ENCODE peak calls at places on chromosomes 6 and 20, in six cellular contexts. One of them, this sample, is unnamed.

GRCh38 chr6:40410792-40411191 is 176.4 kb downstream of the LRFN2 start:
- DNase-seq in effector memory CD4-positive, alpha-beta T cell: no peak
- DNase-seq in GM23248: no peak
- DNase-seq in stimulated activated CD4-positive, alpha-beta T cell treated with anti-CD3 and anti-CD28 coated beads, Interleukin-4, amount 100 ng/mL, for 4 hours: no peak
- DNase-seq in EL: no peak
- DNase-seq in glutamatergic neuron: peak; percentile 62
- DNase-seq in this sample: no peak

GRCh38 chr6:90411292-90411781 is 114.7 kb upstream of the BACH2 start:
- DNase-seq in effector memory CD4-positive, alpha-beta T cell: peak; percentile 67
- DNase-seq in GM23248: no peak
- DNase-seq in stimulated activated CD4-positive, alpha-beta T cell treated with anti-CD3 and anti-CD28 coated beads, Interleukin-4, amount 100 ng/mL, for 4 hours: peak; percentile 40
- DNase-seq in EL: no peak
- DNase-seq in glutamatergic neuron: no peak
- DNase-seq in this sample: no peak

GRCh38 chr6:140321891-140322290 is 947.4 kb upstream of the CITED2 start:
- DNase-seq in effector memory CD4-positive, alpha-beta T cell: no peak
- DNase-seq in GM23248: no peak
- DNase-seq in stimulated activated CD4-positive, alpha-beta T cell treated with anti-CD3 and anti-CD28 coated beads, Interleukin-4, amount 100 ng/mL, for 4 hours: no peak
- DNase-seq in EL: no peak
- DNase-seq in glutamatergic neuron: no peak
- DNase-seq in this sample: peak; percentile 4

GRCh38 chr20:4151991-4152695 is 136.8 kb upstream of the RNF24 start:
- DNase-seq in effector memory CD4-positive, alpha-beta T cell: no peak
- DNase-seq in GM23248: peak; percentile 53
- DNase-seq in stimulated activated CD4-positive, alpha-beta T cell treated with anti-CD3 and anti-CD28 coated beads, Interleukin-4, amount 100 ng/mL, for 4 hours: no peak
- DNase-seq in EL: peak; percentile 75
- DNase-seq in glutamatergic neuron: no peak
- DNase-seq in this sample: no peak

GRCh38 chr6:156379946-156380707 is 397.1 kb upstream of the ARID1B start:
- DNase-seq in effector memory CD4-positive, alpha-beta T cell: no peak
- DNase-seq in GM23248: peak; percentile 38
- DNase-seq in stimulated activated CD4-positive, alpha-beta T cell treated with anti-CD3 and anti-CD28 coated beads, Interleukin-4, amount 100 ng/mL, for 4 hours: no peak
- DNase-seq in EL: peak; percentile 69
- DNase-seq in glutamatergic neuron: no peak
- DNase-seq in this sample: no peak

GRCh38 chr6:45946352-45946751 is 69.3 kb downstream of the CLIC5 start:
- DNase-seq in effector memory CD4-positive, alpha-beta T cell: no peak
- DNase-seq in GM23248: peak; percentile 95
- DNase-seq in stimulated activated CD4-positive, alpha-beta T cell treated with anti-CD3 and anti-CD28 coated beads, Interleukin-4, amount 100 ng/mL, for 4 hours: no peak
- DNase-seq in EL: peak; percentile 66
- DNase-seq in glutamatergic neuron: no peak
- DNase-seq in this sample: peak; percentile 62

GRCh38 chr20:21505810-21506530 is 7.9 kb downstream of the NKX2-2 start:
- DNase-seq in effector memory CD4-positive, alpha-beta T cell: peak; percentile 30
- DNase-seq in GM23248: peak; percentile 69
- DNase-seq in stimulated activated CD4-positive, alpha-beta T cell treated with anti-CD3 and anti-CD28 coated beads, Interleukin-4, amount 100 ng/mL, for 4 hours: peak; percentile 76
- DNase-seq in EL: peak; percentile 37
- DNase-seq in glutamatergic neuron: peak; percentile 85
- DNase-seq in this sample: peak; percentile 66

GRCh38 chr20:34581341-34582189 is 23.0 kb downstream of the MAP1LC3A start:
- DNase-seq in effector memory CD4-positive, alpha-beta T cell: no peak
- DNase-seq in GM23248: peak; percentile 83
- DNase-seq in stimulated activated CD4-positive, alpha-beta T cell treated with anti-CD3 and anti-CD28 coated beads, Interleukin-4, amount 100 ng/mL, for 4 hours: no peak
- DNase-seq in EL: peak; percentile 77
- DNase-seq in glutamatergic neuron: no peak
- DNase-seq in this sample: no peak

GRCh38 chr20:59032713-59033059 is 551 bp upstream of the ATP5F1E start:
- DNase-seq in effector memory CD4-positive, alpha-beta T cell: no peak
- DNase-seq in GM23248: peak; percentile 76
- DNase-seq in stimulated activated CD4-positive, alpha-beta T cell treated with anti-CD3 and anti-CD28 coated beads, Interleukin-4, amount 100 ng/mL, for 4 hours: no peak
- DNase-seq in EL: no peak
- DNase-seq in glutamatergic neuron: peak; percentile 45
- DNase-seq in this sample: peak; percentile 66

GRCh38 chr6:47256981-47257730 is 52.5 kb downstream of the TNFRSF21 start:
- DNase-seq in effector memory CD4-positive, alpha-beta T cell: no peak
- DNase-seq in GM23248: no peak
- DNase-seq in stimulated activated CD4-positive, alpha-beta T cell treated with anti-CD3 and anti-CD28 coated beads, Interleukin-4, amount 100 ng/mL, for 4 hours: no peak
- DNase-seq in EL: no peak
- DNase-seq in glutamatergic neuron: no peak
- DNase-seq in this sample: peak; percentile 50

GRCh38 chr6:43428112-43428570 is 800 bp downstream of the ABCC10 start:
- DNase-seq in effector memory CD4-positive, alpha-beta T cell: no peak
- DNase-seq in GM23248: no peak
- DNase-seq in stimulated activated CD4-positive, alpha-beta T cell treated with anti-CD3 and anti-CD28 coated beads, Interleukin-4, amount 100 ng/mL, for 4 hours: no peak
- DNase-seq in EL: no peak
- DNase-seq in glutamatergic neuron: no peak
- DNase-seq in this sample: no peak

GRCh38 chr6:30960907-30961673 is 20.3 kb downstream of the MUCL3 start:
- DNase-seq in effector memory CD4-positive, alpha-beta T cell: no peak
- DNase-seq in GM23248: peak; percentile 67
- DNase-seq in stimulated activated CD4-positive, alpha-beta T cell treated with anti-CD3 and anti-CD28 coated beads, Interleukin-4, amount 100 ng/mL, for 4 hours: no peak
- DNase-seq in EL: peak; percentile 9
- DNase-seq in glutamatergic neuron: no peak
- DNase-seq in this sample: no peak